ENCODE peak calls at places on chromosomes 16 and 17, in eight cellular contexts. C, K, P, B, X, Y, S and L are unnamed samples.

GRCh38 chr16:2231016-2231931 is 5.0 kb upstream of the DNASE1L2 start:
- DNase-seq in C (no peak), K (no peak), P (no peak), B (peak), X (no peak), Y (no peak), S (peak), L (no peak)

GRCh38 chr17:34628883-34629282 is 49.5 kb downstream of the TMEM132E start:
- DNase-seq in C (no peak), K (no peak), P (no peak), B (no peak), X (no peak), Y (no peak), S (no peak), L (no peak)

GRCh38 chr17:16486373-16487250 is 5.4 kb downstream of the LRRC75A start:
- DNase-seq in C (no peak), K (peak), P (peak), B (peak), X (peak), Y (peak), S (peak), L (no peak)

GRCh38 chr16:1791256-1791942 is 2.1 kb downstream of the IGFALS start:
- DNase-seq in C (no peak), K (no peak), P (no peak), B (no peak), X (peak), Y (no peak), S (no peak), L (no peak)

GRCh38 chr16:30430428-30430970 is 669 bp upstream of the DCTPP1 start:
- DNase-seq in C (no peak), K (peak), P (no peak), B (no peak), X (peak), Y (peak), S (no peak), L (no peak)

GRCh38 chr17:7380855-7381683 is at the start of gene TNK1:
- DNase-seq in C (no peak), K (peak), P (peak), B (peak), X (peak), Y (peak), S (no peak), L (no peak)

GRCh38 chr16:31480851-31481250 is 2.1 kb upstream of the SLC5A2 start:
- DNase-seq in C (no peak), K (peak), P (peak), B (no peak), X (peak), Y (no peak), S (no peak), L (no peak)

GRCh38 chr17:79183221-79184158 is 108.9 kb downstream of the ENGASE start:
- DNase-seq in C (no peak), K (no peak), P (no peak), B (peak), X (no peak), Y (no peak), S (no peak), L (no peak)

GRCh38 chr17:28726396-28726911 is 421 bp upstream of the TLCD1 start:
- DNase-seq in C (no peak), K (no peak), P (peak), B (peak), X (peak), Y (peak), S (peak), L (no peak)

GRCh38 chr16:68444058-68444657 is 4.2 kb downstream of the SMPD3 start:
- DNase-seq in C (no peak), K (no peak), P (peak), B (peak), X (peak), Y (no peak), S (peak), L (no peak)

GRCh38 chr17:16989230-16989952 is 17.5 kb upstream of the TNFRSF13B start:
- DNase-seq in C (peak), K (no peak), P (no peak), B (no peak), X (peak), Y (no peak), S (no peak), L (no peak)

GRCh38 chr16:48720266-48720665 is 110.3 kb upstream of the N4BP1 start:
- DNase-seq in C (no peak), K (no peak), P (peak), B (peak), X (no peak), Y (no peak), S (no peak), L (no peak)

GRCh38 chr16:68590201-68590994 is 51.3 kb downstream of the ZFP90 start:
- DNase-seq in C (peak), K (peak), P (no peak), B (peak), X (peak), Y (peak), S (peak), L (no peak)

GRCh38 chr16:9763505-9763904 is 418.7 kb downstream of the GRIN2A start:
- DNase-seq in C (no peak), K (no peak), P (no peak), B (no peak), X (no peak), Y (no peak), S (no peak), L (no peak)

GRCh38 chr17:66549731-66550207 is 247.4 kb downstream of the PRKCA start:
- DNase-seq in C (no peak), K (no peak), P (no peak), B (no peak), X (no peak), Y (no peak), S (peak), L (no peak)

GRCh38 chr16:84567446-84567962 is 50.4 kb downstream of the COTL1 start:
- DNase-seq in C (no peak), K (no peak), P (no peak), B (no peak), X (no peak), Y (no peak), S (no peak), L (no peak)

GRCh38 chr17:2400474-2400866 is 390 bp downstream of the MNT start:
- DNase-seq in C (peak), K (peak), P (peak), B (peak), X (peak), Y (peak), S (no peak), L (no peak)

GRCh38 chr17:1181769-1182137 is 2.0 kb upstream of the ABR start:
- DNase-seq in C (peak), K (no peak), P (no peak), B (no peak), X (no peak), Y (no peak), S (no peak), L (no peak)
- H3K4me3 ChIP-seq in C (peak), K (no peak), P (no peak), B (no peak), X (no peak), Y (no peak), S (no peak), L (no peak)

DNA sequence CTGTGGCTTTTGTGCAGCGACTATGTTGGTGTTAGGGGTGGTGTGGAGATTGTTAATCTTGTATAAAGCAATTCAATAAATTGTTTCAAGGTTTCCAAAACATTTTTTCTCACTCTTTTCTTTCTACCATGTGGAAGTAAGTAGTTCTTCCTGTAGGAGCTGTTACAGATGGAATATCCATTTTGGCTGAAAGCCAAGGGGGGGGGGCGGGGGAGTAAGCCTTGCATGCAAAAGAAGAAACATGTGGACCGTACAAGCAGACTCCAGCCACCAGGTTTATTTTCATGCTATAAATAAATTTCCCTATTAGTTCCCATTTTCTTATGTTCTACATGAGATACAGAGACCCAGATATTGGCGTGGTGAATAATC is 35.0 kb downstream of the UBN1 start:
- DNase-seq in C (no peak), K (no peak), P (peak), B (no peak), X (no peak), Y (no peak), S (peak), L (no peak)
- TF ChIP-seq CTCF in C (no peak), K (no peak), P (no peak), B (no peak), X (no peak), Y (no peak), S (no peak), L (no peak)

DNA sequence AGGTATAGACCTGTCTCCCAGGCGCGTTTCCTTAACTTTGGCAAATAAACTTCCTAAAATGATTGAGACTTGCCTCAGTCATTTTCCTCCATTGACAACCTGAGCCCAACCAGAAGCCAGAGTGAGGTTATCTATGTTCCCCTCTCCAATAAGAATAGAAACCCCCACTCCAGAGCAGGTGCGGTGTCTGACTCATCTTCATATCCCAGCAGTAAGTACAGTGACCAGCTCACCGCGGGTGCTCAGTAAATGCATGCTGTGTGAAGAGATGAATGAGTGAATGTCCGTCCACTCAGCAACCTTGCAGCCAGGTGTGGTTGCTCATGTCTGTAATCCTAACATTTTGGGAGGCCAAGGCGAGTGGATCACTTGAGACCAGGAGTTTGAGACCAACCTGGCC is 19.5 kb upstream of the CD300E start:
- DNase-seq in C (no peak), K (no peak), P (no peak), B (no peak), X (no peak), Y (no peak), S (no peak), L (no peak)
- H3K4me3 ChIP-seq in C (no peak), K (no peak), P (no peak), B (no peak), X (no peak), Y (no peak), S (no peak), L (no peak)

GRCh38 chr17:68019336-68019674 is 16.2 kb upstream of the KPNA2 start:
- DNase-seq in C (no peak), K (no peak), P (no peak), B (no peak), X (no peak), Y (no peak), S (no peak), L (no peak)

GRCh38 chr17:68021963-68022362 is 13.6 kb upstream of the KPNA2 start:
- DNase-seq in C (no peak), K (no peak), P (no peak), B (no peak), X (no peak), Y (no peak), S (no peak), L (no peak)

GRCh38 chr17:68020451-68020779 is 15.1 kb upstream of the KPNA2 start:
- DNase-seq in C (peak), K (no peak), P (no peak), B (no peak), X (no peak), Y (no peak), S (no peak), L (no peak)

GRCh38 chr17:68016838-68017237 is 18.7 kb upstream of the KPNA2 start:
- DNase-seq in C (no peak), K (no peak), P (no peak), B (no peak), X (no peak), Y (no peak), S (no peak), L (no peak)

DNA sequence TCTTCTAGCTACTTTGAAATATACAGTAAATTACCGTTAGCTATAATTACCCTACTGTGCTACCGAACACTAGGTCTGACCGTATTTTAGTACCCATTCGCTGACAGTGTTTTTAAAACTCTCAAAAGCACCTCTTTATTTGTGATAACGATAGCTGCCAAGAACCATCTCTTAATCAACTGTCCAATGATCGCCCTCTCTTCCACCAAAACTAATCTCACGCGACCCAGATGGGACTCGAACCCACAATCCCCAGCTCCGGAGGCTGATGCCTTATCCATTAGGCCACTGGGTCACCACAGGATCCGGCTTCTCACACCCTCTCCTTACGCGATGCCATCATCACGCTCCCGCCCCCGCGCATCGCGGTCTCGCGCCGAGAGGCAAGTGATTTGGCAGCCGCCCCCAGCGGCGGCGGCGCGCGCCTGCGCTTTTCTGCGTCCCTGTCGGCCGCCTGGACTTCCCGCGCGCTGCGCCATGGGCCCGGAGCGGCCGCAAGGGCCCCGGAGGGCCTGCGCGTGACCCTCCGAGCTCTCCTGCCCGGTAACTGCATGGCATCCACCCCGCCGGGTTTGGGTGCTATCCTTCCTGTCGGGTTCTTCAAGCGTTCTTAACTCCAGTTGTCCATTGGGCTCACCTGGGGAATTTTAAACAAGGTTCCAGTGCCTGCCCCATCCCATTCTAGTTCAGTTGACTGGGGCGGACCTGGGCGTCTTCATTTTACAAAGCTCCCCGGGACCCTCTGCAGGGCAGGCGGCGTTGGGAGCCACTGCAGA is 15.7 kb upstream of the KPNA2 start:
- DNase-seq in C (peak), K (peak), P (peak), B (peak), X (peak), Y (peak), S (peak), L (peak)
- TF ChIP-seq CTCF in C (peak), K (peak), P (peak), B (peak), X (peak), Y (peak), S (peak), L (peak)

GRCh38 chr17:81042606-81043005 is 7.7 kb downstream of the BAIAP2 start:
- DNase-seq in C (no peak), K (no peak), P (no peak), B (no peak), X (no peak), Y (no peak), S (no peak), L (no peak)

GRCh38 chr17:81039854-81040758 is 5.2 kb downstream of the BAIAP2 start:
- DNase-seq in C (no peak), K (no peak), P (no peak), B (peak), X (no peak), Y (peak), S (peak), L (no peak)

GRCh38 chr17:81043319-81043724 is 8.4 kb downstream of the BAIAP2 start:
- DNase-seq in C (no peak), K (no peak), P (no peak), B (no peak), X (no peak), Y (no peak), S (no peak), L (no peak)

GRCh38 chr17:81039096-81039495 is 4.1 kb downstream of the BAIAP2 start:
- DNase-seq in C (no peak), K (no peak), P (no peak), B (no peak), X (no peak), Y (no peak), S (no peak), L (no peak)

GRCh38 chr17:81040791-81041337 is 5.9 kb downstream of the BAIAP2 start:
- DNase-seq in C (peak), K (no peak), P (no peak), B (no peak), X (no peak), Y (no peak), S (no peak), L (no peak)
- H3K4me3 ChIP-seq in C (no peak), K (no peak), P (no peak), B (no peak), X (no peak), Y (no peak), S (no peak), L (no peak)

GRCh38 chr17:30477083-30477757 is at the start of gene GOSR1:
- DNase-seq in C (peak), K (peak), P (peak), B (peak), X (peak), Y (peak), S (peak), L (peak)
- TF ChIP-seq CTCF in C (peak), K (peak), P (peak), B (peak), X (peak), Y (peak), S (peak), L (peak)

DNA sequence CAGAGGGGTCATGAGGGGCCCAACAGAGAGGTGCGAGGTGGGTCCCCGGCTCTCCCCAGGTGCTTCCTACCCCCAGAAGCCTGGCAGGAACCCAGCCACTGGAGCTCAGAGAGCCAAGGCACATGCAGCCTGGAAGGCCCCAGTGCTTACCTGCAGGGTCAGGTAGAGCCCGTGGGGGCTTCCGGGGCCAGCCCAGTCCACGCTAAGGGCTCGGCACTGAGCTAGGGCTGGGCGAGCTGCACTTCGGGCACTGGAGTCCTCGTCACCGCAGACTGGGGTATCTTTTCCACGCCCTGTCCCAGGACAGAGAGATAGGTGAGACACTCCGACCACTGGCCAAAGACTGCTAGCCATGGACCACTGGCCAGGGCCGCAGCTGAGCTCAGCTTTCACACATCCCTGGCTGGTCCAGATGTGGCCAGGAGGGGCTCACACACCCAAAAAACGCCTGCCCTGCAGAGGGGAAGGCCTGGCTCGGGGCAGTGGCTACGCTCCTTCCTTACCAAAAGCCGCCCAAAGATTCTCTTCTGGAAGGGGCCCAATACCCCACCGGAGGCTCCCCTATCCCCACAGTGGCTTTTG is 7.4 kb downstream of the KIFC3 start:
- DNase-seq in C (no peak), K (no peak), P (no peak), B (no peak), X (no peak), Y (no peak), S (no peak), L (no peak)
- H3K4me3 ChIP-seq in C (no peak), K (no peak), P (no peak), B (no peak), X (no peak), Y (no peak), S (no peak), L (no peak)

DNA sequence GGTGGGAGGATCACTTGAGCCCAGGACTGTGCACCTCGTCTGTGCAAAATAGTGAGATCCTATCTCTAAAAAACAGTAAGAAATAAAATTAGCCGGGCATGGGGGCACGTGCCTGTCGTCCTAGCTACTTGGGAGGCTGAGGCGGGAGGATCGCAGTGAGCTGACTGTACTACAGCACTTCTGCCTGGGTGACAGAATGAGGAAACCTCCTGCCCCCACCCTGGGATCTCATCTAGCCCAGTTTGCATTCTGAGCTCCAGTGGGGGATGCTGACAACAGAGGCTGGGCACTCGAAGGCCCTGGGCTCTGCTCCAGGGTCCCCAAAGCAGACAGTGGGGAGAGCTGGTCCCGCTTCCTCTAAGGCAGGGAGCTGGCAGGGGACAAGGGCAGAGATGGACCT is 7.1 kb downstream of the NAGPA start:
- DNase-seq in C (no peak), K (no peak), P (no peak), B (no peak), X (no peak), Y (no peak), S (no peak), L (no peak)
- TF ChIP-seq CTCF in C (no peak), K (no peak), P (no peak), B (no peak), X (no peak), Y (no peak), S (no peak), L (no peak)